ENCODE peak calls at places on chromosomes 3 and 15, in six cellular contexts. One of them, this sample, is unnamed. For H3K4me1, the result is how much of the 10 kb centered on the place peaks cover.

GRCh38 chr15:34665498-34666116 is 82.2 kb upstream of the GOLGA8B start:
- DNase-seq in breast epithelium: no peak
- DNase-seq in body of pancreas: no peak
- DNase-seq in ovary: no peak
- DNase-seq in kidney: no peak
- DNase-seq in endodermal cell: no peak
- DNase-seq in this sample: no peak

GRCh38 chr3:42751609-42752008 is 21.4 kb downstream of the CCDC13 start:
- DNase-seq in breast epithelium: no peak
- DNase-seq in body of pancreas: no peak
- DNase-seq in ovary: no peak
- DNase-seq in kidney: no peak
- DNase-seq in endodermal cell: peak
- DNase-seq in this sample: no peak

GRCh38 chr3:117734431-117734830 is 1024.9 kb downstream of the TUSC7 start:
- DNase-seq in breast epithelium: no peak
- DNase-seq in body of pancreas: no peak
- DNase-seq in ovary: no peak
- DNase-seq in kidney: no peak
- DNase-seq in endodermal cell: no peak
- DNase-seq in this sample: no peak

GRCh38 chr15:41022487-41023090 is 69.3 kb downstream of the CHAC1 start:
- DNase-seq in breast epithelium: no peak
- DNase-seq in body of pancreas: peak
- DNase-seq in ovary: no peak
- DNase-seq in kidney: no peak
- DNase-seq in endodermal cell: peak
- DNase-seq in this sample: no peak

GRCh38 chr3:79202471-79203143 is 565.2 kb downstream of the ROBO1 start:
- DNase-seq in breast epithelium: no peak
- DNase-seq in body of pancreas: no peak
- DNase-seq in ovary: no peak
- DNase-seq in kidney: no peak
- DNase-seq in endodermal cell: no peak
- DNase-seq in this sample: no peak

GRCh38 chr3:4996223-4996765 is 17.1 kb downstream of the BHLHE40 start:
- DNase-seq in breast epithelium: no peak
- DNase-seq in body of pancreas: no peak
- DNase-seq in ovary: no peak
- DNase-seq in kidney: no peak
- DNase-seq in endodermal cell: peak
- DNase-seq in this sample: no peak

GRCh38 chr15:73786518-73786917 is 33.4 kb upstream of the INSYN1 start:
- DNase-seq in breast epithelium: no peak
- DNase-seq in body of pancreas: no peak
- DNase-seq in ovary: peak
- DNase-seq in kidney: no peak
- DNase-seq in endodermal cell: peak
- DNase-seq in this sample: no peak

GRCh38 chr3:186317478-186317877 is 44.6 kb downstream of the DGKG start:
- DNase-seq in breast epithelium: no peak
- DNase-seq in body of pancreas: no peak
- DNase-seq in ovary: no peak
- DNase-seq in kidney: no peak
- DNase-seq in endodermal cell: no peak
- DNase-seq in this sample: no peak

GRCh38 chr3:114587973-114588372 is 294.1 kb downstream of the TIGIT start:
- DNase-seq in breast epithelium: no peak
- DNase-seq in body of pancreas: no peak
- DNase-seq in ovary: no peak
- DNase-seq in kidney: no peak
- DNase-seq in endodermal cell: no peak
- DNase-seq in this sample: no peak

GRCh38 chr3:27591811-27592210 is 107.6 kb upstream of the SLC4A7 start:
- DNase-seq in breast epithelium: no peak
- DNase-seq in body of pancreas: no peak
- DNase-seq in ovary: no peak
- DNase-seq in kidney: no peak
- DNase-seq in endodermal cell: no peak
- DNase-seq in this sample: no peak
- H3K27ac ChIP-seq in breast epithelium: peak
- H3K27ac ChIP-seq in body of pancreas: no peak
- H3K27ac ChIP-seq in ovary: no peak
- H3K27ac ChIP-seq in kidney: peak
- H3K27ac ChIP-seq in endodermal cell: no peak
- H3K27ac ChIP-seq in this sample: peak

GRCh38 chr3:66497288-66497972 is 3.4 kb downstream of the LRIG1 start:
- DNase-seq in breast epithelium: no peak
- DNase-seq in body of pancreas: no peak
- DNase-seq in ovary: no peak
- DNase-seq in kidney: no peak
- DNase-seq in endodermal cell: no peak
- DNase-seq in this sample: no peak

GRCh38 chr3:66496731-66497130 is 4.1 kb downstream of the LRIG1 start:
- DNase-seq in breast epithelium: no peak
- DNase-seq in body of pancreas: no peak
- DNase-seq in ovary: no peak
- DNase-seq in kidney: no peak
- DNase-seq in endodermal cell: no peak
- DNase-seq in this sample: no peak

GRCh38 chr3:66493464-66494099 is 7.2 kb downstream of the LRIG1 start:
- DNase-seq in breast epithelium: no peak
- DNase-seq in body of pancreas: no peak
- DNase-seq in ovary: no peak
- DNase-seq in kidney: no peak
- DNase-seq in endodermal cell: no peak
- DNase-seq in this sample: no peak

GRCh38 chr3:66495633-66496032 is 5.2 kb downstream of the LRIG1 start:
- DNase-seq in breast epithelium: no peak
- DNase-seq in body of pancreas: no peak
- DNase-seq in ovary: no peak
- DNase-seq in kidney: no peak
- DNase-seq in endodermal cell: peak
- DNase-seq in this sample: no peak

DNA sequence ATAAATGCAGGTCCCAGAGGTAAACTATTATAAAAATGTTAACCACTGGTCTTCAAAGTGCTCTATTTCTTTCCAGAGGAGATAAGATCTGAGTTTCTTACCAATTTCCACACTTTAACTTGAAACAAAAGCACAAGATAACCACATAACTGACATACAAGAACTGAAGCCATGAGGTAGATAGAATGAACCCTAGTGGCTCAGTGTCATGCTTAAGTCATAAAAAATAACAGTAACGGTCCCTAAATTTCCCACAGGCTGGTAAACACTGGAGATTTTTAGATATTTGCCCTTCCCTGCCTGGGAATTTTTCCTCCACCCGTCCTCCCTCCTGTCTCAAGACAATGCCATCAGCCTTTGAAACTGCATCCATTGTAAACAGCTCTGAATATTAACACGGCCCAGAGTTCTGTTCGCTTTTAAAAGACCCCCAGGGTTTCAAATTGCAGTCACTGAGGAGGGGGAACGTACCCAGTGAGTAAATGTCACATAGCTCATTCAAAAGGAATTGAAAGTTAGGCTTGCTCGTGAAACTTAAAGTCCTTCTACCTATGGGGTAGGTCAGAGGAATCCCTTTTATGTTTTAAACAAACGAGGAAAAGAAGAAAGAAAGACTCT is 5.7 kb downstream of the LRIG1 start:
- DNase-seq in breast epithelium: no peak
- DNase-seq in body of pancreas: no peak
- DNase-seq in ovary: no peak
- DNase-seq in kidney: no peak
- DNase-seq in endodermal cell: no peak
- DNase-seq in this sample: no peak
- H3K4me3 ChIP-seq in breast epithelium: no peak
- H3K4me3 ChIP-seq in body of pancreas: no peak
- H3K4me3 ChIP-seq in ovary: no peak
- H3K4me3 ChIP-seq in kidney: no peak
- H3K4me3 ChIP-seq in endodermal cell: peak
- H3K4me3 ChIP-seq in this sample: no peak

GRCh38 chr3:81760924-81761903 is at the start of gene GBE1:
- DNase-seq in breast epithelium: peak
- DNase-seq in body of pancreas: peak
- DNase-seq in ovary: peak
- DNase-seq in kidney: peak
- DNase-seq in endodermal cell: peak
- DNase-seq in this sample: peak

GRCh38 chr3:81764665-81765064 is 3.2 kb upstream of the GBE1 start:
- DNase-seq in breast epithelium: no peak
- DNase-seq in body of pancreas: no peak
- DNase-seq in ovary: no peak
- DNase-seq in kidney: no peak
- DNase-seq in endodermal cell: no peak
- DNase-seq in this sample: no peak

GRCh38 chr3:81765425-81765824 is 4.0 kb upstream of the GBE1 start:
- DNase-seq in breast epithelium: no peak
- DNase-seq in body of pancreas: no peak
- DNase-seq in ovary: no peak
- DNase-seq in kidney: no peak
- DNase-seq in endodermal cell: no peak
- DNase-seq in this sample: no peak

GRCh38 chr3:81760215-81760614 is 1.2 kb downstream of the GBE1 start:
- DNase-seq in breast epithelium: no peak
- DNase-seq in body of pancreas: no peak
- DNase-seq in ovary: no peak
- DNase-seq in kidney: no peak
- DNase-seq in endodermal cell: no peak
- DNase-seq in this sample: no peak

DNA sequence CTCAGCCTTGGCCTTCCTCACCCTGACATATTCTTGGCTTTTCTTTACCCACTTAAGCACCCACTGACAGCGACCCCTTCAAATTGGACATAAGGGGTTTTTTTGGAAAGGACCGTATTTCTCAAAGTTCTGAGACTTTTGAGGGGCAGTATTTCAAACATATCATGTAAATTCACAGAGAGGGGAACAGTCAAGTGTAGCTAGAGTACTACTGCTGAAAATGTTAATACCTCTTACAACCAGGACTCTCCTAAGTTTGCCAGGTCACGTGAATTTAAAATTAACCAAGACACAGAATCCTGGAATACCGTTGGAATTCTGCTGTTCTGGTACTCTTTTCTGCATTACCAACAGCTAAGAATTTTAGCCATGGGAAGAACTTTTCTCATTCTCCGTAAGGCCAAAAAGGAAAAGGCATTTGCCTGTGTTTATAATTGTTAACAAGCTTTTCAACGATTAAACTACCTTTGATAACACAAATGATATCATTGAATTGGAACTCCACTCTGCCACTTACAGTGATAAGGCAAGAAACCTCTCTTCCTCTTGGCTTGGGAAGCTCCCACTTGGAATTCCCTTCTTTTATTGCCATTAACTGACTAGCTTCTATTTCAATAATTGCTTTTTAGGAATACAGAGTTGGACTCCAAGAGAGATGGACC is 590 bp upstream of the GBE1 start:
- DNase-seq in breast epithelium: no peak
- DNase-seq in body of pancreas: no peak
- DNase-seq in ovary: no peak
- DNase-seq in kidney: no peak
- DNase-seq in endodermal cell: no peak
- DNase-seq in this sample: no peak
- H3K4me1 ChIP-seq in breast epithelium: under half
- H3K4me1 ChIP-seq in body of pancreas: under half
- H3K4me1 ChIP-seq in ovary: under half
- H3K4me1 ChIP-seq in kidney: under half
- H3K4me1 ChIP-seq in endodermal cell: under half
- H3K4me1 ChIP-seq in this sample: under half

DNA sequence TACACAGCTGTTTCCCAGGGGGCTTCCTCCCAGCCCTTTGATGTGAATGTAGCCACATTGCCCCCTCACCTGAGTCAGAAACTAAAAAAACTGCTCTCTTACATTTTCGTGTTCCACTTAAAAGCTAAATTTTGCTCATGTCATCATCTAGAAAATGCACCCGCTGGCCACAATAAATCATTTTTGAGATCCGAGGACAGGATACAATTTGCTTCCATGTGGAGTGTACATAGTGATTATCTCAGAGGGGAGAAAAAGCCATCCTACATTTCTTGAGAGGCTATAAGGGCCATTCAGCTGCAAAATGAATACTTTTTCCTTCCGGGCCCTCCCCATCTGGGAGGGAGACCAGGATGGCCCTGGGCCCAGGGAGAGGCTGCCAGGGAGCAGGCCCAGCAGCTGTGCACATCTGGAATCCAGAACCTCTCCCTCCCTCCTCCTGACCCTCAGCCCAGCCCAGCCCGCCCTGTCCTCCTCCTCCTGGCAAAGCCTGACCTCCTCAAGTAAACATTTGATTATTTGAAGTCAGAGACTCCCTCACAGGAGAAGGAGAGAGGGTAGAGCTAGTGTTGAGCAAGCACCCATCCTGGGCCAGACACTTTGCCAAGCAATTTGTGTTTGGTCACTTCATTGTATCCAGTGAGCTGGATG is 59.1 kb downstream of the CORO2B start:
- DNase-seq in breast epithelium: no peak
- DNase-seq in body of pancreas: peak
- DNase-seq in ovary: peak
- DNase-seq in kidney: no peak
- DNase-seq in endodermal cell: no peak
- DNase-seq in this sample: peak
- H3K27ac ChIP-seq in breast epithelium: peak
- H3K27ac ChIP-seq in body of pancreas: no peak
- H3K27ac ChIP-seq in ovary: peak
- H3K27ac ChIP-seq in kidney: no peak
- H3K27ac ChIP-seq in endodermal cell: no peak
- H3K27ac ChIP-seq in this sample: peak

GRCh38 chr3:48467473-48468267 is 21.1 kb downstream of the ATRIP start:
- DNase-seq in breast epithelium: no peak
- DNase-seq in body of pancreas: no peak
- DNase-seq in ovary: no peak
- DNase-seq in kidney: no peak
- DNase-seq in endodermal cell: no peak
- DNase-seq in this sample: no peak
- H3K4me3 ChIP-seq in breast epithelium: peak
- H3K4me3 ChIP-seq in body of pancreas: no peak
- H3K4me3 ChIP-seq in ovary: no peak
- H3K4me3 ChIP-seq in kidney: peak
- H3K4me3 ChIP-seq in endodermal cell: no peak
- H3K4me3 ChIP-seq in this sample: peak

GRCh38 chr15:99126195-99126594 is 21.3 kb downstream of the SYNM start:
- DNase-seq in breast epithelium: no peak
- DNase-seq in body of pancreas: no peak
- DNase-seq in ovary: peak
- DNase-seq in kidney: peak
- DNase-seq in endodermal cell: no peak
- DNase-seq in this sample: peak
- H3K4me1 ChIP-seq in breast epithelium: under half
- H3K4me1 ChIP-seq in body of pancreas: under half
- H3K4me1 ChIP-seq in ovary: under half
- H3K4me1 ChIP-seq in kidney: under half
- H3K4me1 ChIP-seq in endodermal cell: under half
- H3K4me1 ChIP-seq in this sample: under half

GRCh38 chr15:60557157-60557556 is 78.2 kb upstream of the ICE2 start:
- DNase-seq in breast epithelium: no peak
- DNase-seq in body of pancreas: no peak
- DNase-seq in ovary: no peak
- DNase-seq in kidney: no peak
- DNase-seq in endodermal cell: no peak
- DNase-seq in this sample: no peak
- H3K27ac ChIP-seq in breast epithelium: no peak
- H3K27ac ChIP-seq in body of pancreas: no peak
- H3K27ac ChIP-seq in ovary: no peak
- H3K27ac ChIP-seq in kidney: no peak
- H3K27ac ChIP-seq in endodermal cell: no peak
- H3K27ac ChIP-seq in this sample: no peak

This sample was measured in lower lobe of right lung.